ENCODE peak calls at places on chromosomes 11 and 22, in seven cellular contexts. O is aorta, D is T-cell, Q is T-helper 2 cell, F is HEK293T, T is NCI-H524 treated with DMSO at 0.1 percent for 48 hours, N is left ventricle myocardium superior. W is an unnamed sample.
A peak's percentile ranks its signal among the peaks of the same experiment; 100 is the strongest.

GRCh38 chr11:129917231-129917630 is 21.9 kb upstream of the NFRKB start:
- DNase-seq in O (no peak), D (no peak), Q (no peak), F (no peak), T (no peak), N (no peak), W (no peak)

GRCh38 chr22:32854351-32854804 is 52.9 kb downstream of the TIMP3 start:
- DNase-seq in O (no peak), D (no peak), Q (no peak), F (no peak), T (no peak), N (peak; percentile 69), W (peak; percentile 49)

GRCh38 chr22:46428602-46429326 is 93.2 kb downstream of the TRMU start:
- DNase-seq in O (peak; percentile 65), D (no peak), Q (no peak), F (no peak), T (no peak), N (no peak), W (no peak)

GRCh38 chr11:11472096-11472495 is 119.0 kb upstream of the CSNK2A3 start:
- DNase-seq in O (no peak), D (no peak), Q (no peak), F (no peak), T (no peak), N (peak; percentile 46), W (no peak)

GRCh38 chr11:11989774-11990744 is 18.4 kb downstream of the DKK3 start:
- DNase-seq in O (no peak), D (no peak), Q (no peak), F (no peak), T (no peak), N (no peak), W (no peak)

GRCh38 chr11:95891423-95892177 is 32.3 kb downstream of the MTMR2 start:
- DNase-seq in O (no peak), D (no peak), Q (no peak), F (no peak), T (no peak), N (no peak), W (no peak)

GRCh38 chr22:20552450-20552894 is 45.1 kb downstream of the MED15 start:
- DNase-seq in O (peak; percentile 90), D (no peak), Q (no peak), F (no peak), T (no peak), N (peak; percentile 93), W (peak; percentile 86)

GRCh38 chr11:7252683-7253213 is 1.0 kb downstream of the SYT9 start:
- DNase-seq in O (peak; percentile 75), D (no peak), Q (no peak), F (no peak), T (no peak), N (no peak), W (peak; percentile 17)

GRCh38 chr11:116329354-116330090 is 443.3 kb downstream of the BUD13 start:
- DNase-seq in O (no peak), D (no peak), Q (no peak), F (no peak), T (no peak), N (no peak), W (no peak)

GRCh38 chr11:83033972-83034672 is 37.6 kb downstream of the RAB30 start:
- DNase-seq in O (no peak), D (no peak), Q (no peak), F (no peak), T (peak; percentile 86), N (peak; percentile 56), W (peak; percentile 36)

W was measured in left cardiac atrium.